ENCODE peak calls at places on chromosomes 5 and 9, in four cellular contexts. Q is effector memory CD4-positive, alpha-beta T cell; L is SJCRH30; C is stomach. B is an unnamed sample.

GRCh38 chr9:9091387-9091786 is 1291.8 kb upstream of the DMAC1 start:
- DNase-seq in Q (no peak), L (peak; percentile 18), C (no peak), B (no peak)

GRCh38 chr5:14221768-14222167 is 78.6 kb downstream of the TRIO start:
- DNase-seq in Q (no peak), L (no peak), C (no peak), B (no peak)

GRCh38 chr5:131081371-131081770 is 83.7 kb downstream of the HINT1 start:
- DNase-seq in Q (no peak), L (no peak), C (no peak), B (no peak)

GRCh38 chr9:136762915-136763648 is 1.2 kb downstream of the LCN15 start:
- DNase-seq in Q (peak; percentile 33), L (peak; percentile 63), C (peak; percentile 56), B (peak; percentile 93)

GRCh38 chr5:150107909-150108447 is 21.6 kb upstream of the CSF1R start:
- DNase-seq in Q (no peak), L (no peak), C (peak; percentile 17), B (no peak)

GRCh38 chr9:129868571-129869486 is 33.6 kb downstream of the USP20 start:
- DNase-seq in Q (peak; percentile 92), L (no peak), C (peak; percentile 51), B (no peak)

GRCh38 chr5:80193421-80193820 is 62.4 kb downstream of the SERINC5 start:
- DNase-seq in Q (no peak), L (no peak), C (no peak), B (no peak)

GRCh38 chr9:75953218-75953617 is 62.7 kb downstream of the PCSK5 start:
- DNase-seq in Q (no peak), L (no peak), C (no peak), B (no peak)

GRCh38 chr9:22457448-22457847 is 10.8 kb downstream of the DMRTA1 start:
- DNase-seq in Q (no peak), L (no peak), C (no peak), B (no peak)

GRCh38 chr5:80960531-80961375 is 590 bp downstream of the RASGRF2 start:
- DNase-seq in Q (peak; percentile 33), L (peak; percentile 51), C (no peak), B (peak; percentile 19)

GRCh38 chr5:81172710-81173109 is 60.4 kb upstream of the CKMT2 start:
- DNase-seq in Q (no peak), L (no peak), C (no peak), B (no peak)

GRCh38 chr9:78187763-78188495 is 47.9 kb upstream of the CEP78 start:
- DNase-seq in Q (no peak), L (no peak), C (no peak), B (no peak)

GRCh38 chr9:96136992-96137665 is 164.8 kb downstream of the HSD17B3 start:
- DNase-seq in Q (no peak), L (peak; percentile 55), C (peak; percentile 79), B (no peak)

GRCh38 chr5:76014005-76014404 is 69.2 kb upstream of the SV2C start:
- DNase-seq in Q (no peak), L (no peak), C (no peak), B (no peak)

GRCh38 chr9:125437771-125438221 is 176.2 kb downstream of the GAPVD1 start:
- DNase-seq in Q (no peak), L (no peak), C (peak; percentile 16), B (no peak)

DNA sequence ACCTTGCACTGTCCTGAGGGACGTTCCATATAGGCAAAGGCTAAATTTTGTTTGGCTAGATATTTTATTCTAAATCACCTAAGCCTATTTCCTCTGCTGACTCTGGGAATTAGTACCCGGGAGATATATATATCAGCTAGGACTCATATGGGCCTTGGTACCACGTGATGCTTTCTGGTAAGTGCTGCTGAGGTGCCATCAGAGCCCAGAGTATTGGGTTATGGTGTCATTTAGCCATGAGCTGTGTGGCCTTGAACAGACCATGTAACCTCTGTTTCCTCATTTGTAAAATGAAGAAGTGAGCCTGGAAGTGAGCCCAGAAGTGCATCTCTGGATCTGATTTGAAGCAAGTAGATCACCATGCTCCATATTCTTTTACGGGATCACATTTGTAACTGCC is 126.1 kb downstream of the GPBP1 start:
- DNase-seq in Q (no peak), L (no peak), C (no peak), B (no peak)
- H3K4me1 ChIP-seq in Q (peaks cover 6% of the 10 kb centered on the region), L (peaks cover 9% of the 10 kb centered on the region), C (peaks cover 13% of the 10 kb centered on the region), B (peaks cover 3% of the 10 kb centered on the region)

DNA sequence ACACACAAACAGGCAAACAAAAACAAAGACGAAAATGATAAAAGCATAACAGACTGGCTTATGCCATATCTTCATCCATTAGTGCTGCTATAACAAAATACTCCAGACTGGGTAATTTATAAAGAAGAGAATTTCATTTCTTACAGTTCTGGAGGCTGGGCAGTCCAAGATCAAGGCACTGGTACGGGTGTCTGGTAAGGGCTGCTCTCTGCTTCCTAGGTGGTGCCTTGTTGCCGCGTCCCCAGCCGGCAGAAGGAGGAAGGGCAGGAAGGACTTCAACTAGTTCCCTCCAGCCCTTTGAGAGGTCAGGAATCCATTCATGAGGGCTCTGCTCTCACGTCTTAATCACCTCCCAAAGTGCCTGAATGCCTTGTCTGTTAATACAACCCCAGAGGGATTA is 122.6 kb downstream of the BOD1 start:
- DNase-seq in Q (no peak), L (no peak), C (no peak), B (no peak)
- H3K36me3 ChIP-seq in Q (no peaks in the 10 kb centered on the region), L (no peaks in the 10 kb centered on the region), C (no peaks in the 10 kb centered on the region), B (no peaks in the 10 kb centered on the region)

GRCh38 chr9:132824151-132824550 is 53.9 kb downstream of the AK8 start:
- DNase-seq in Q (no peak), L (no peak), C (no peak), B (no peak)
- H3K27me3 ChIP-seq in Q (peaks cover 7% of the 10 kb centered on the region), L (peaks cover 42% of the 10 kb centered on the region), C (no peaks in the 10 kb centered on the region), B (no peaks in the 10 kb centered on the region)

GRCh38 chr5:35672995-35673394 is 55.3 kb downstream of the SPEF2 start:
- DNase-seq in Q (peak; percentile 3), L (no peak), C (no peak), B (no peak)

GRCh38 chr5:35674049-35674448 is 56.4 kb downstream of the SPEF2 start:
- DNase-seq in Q (no peak), L (no peak), C (no peak), B (no peak)

GRCh38 chr5:35677878-35678277 is 60.2 kb downstream of the SPEF2 start:
- DNase-seq in Q (no peak), L (no peak), C (no peak), B (no peak)

GRCh38 chr5:35671516-35671915 is 53.9 kb downstream of the SPEF2 start:
- DNase-seq in Q (no peak), L (no peak), C (no peak), B (no peak)

GRCh38 chr5:35675392-35675791 is 57.7 kb downstream of the SPEF2 start:
- DNase-seq in Q (no peak), L (no peak), C (no peak), B (no peak)
- H3K4me1 ChIP-seq in Q (peaks cover 17% of the 10 kb centered on the region), L (no peaks in the 10 kb centered on the region), C (no peaks in the 10 kb centered on the region), B (no peaks in the 10 kb centered on the region)

GRCh38 chr5:113572716-113573115 is 59.2 kb downstream of the YTHDC2 start:
- DNase-seq in Q (no peak), L (no peak), C (no peak), B (no peak)
- H3K36me3 ChIP-seq in Q (peaks cover 13% of the 10 kb centered on the region), L (peaks cover 49% of the 10 kb centered on the region), C (peaks cover 77% of the 10 kb centered on the region), B (peaks cover 36% of the 10 kb centered on the region)

GRCh38 chr5:174612686-174613085 is 111.7 kb upstream of the MSX2 start:
- DNase-seq in Q (no peak), L (no peak), C (no peak), B (no peak)
- H3K27me3 ChIP-seq in Q (no peaks in the 10 kb centered on the region), L (no peaks in the 10 kb centered on the region), C (no peaks in the 10 kb centered on the region), B (no peaks in the 10 kb centered on the region)

GRCh38 chr9:86713456-86713855 is 233.8 kb downstream of the GAS1 start:
- DNase-seq in Q (no peak), L (no peak), C (no peak), B (no peak)
- H3K4me1 ChIP-seq in Q (no peaks in the 10 kb centered on the region), L (peaks cover 11% of the 10 kb centered on the region), C (no peaks in the 10 kb centered on the region), B (no peaks in the 10 kb centered on the region)

DNA sequence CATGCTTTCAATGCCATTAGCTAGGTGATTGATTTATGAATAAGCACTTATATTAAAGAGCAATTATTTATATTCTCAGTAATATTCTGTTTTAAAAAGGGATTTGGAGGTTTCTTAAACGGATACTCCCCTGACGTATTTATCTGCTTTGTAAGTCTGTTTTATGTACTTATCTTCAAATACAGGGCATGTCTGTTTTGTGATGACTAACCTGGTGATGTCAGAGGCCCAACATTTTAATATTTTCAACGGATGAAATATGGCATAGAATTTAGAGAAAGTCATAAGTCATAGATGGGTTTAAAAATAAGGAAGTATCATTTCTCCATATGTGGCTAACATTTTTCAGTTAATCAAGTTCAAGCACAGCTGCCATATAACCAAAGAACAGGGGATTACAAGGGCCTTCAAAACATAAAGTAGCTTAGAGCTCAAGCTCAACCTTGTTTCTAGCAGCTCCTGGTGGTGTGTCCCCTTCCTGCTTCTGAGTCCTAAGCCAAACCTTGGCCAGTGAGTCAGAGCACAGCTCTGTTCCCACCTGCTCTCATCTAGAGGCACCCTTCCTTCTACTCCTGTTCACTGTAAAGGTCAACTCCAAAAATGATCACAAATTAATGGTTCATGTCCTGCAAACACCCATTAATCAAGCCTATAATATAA is 131.4 kb downstream of the OXCT1 start:
- DNase-seq in Q (no peak), L (no peak), C (no peak), B (no peak)
- H3K36me3 ChIP-seq in Q (peaks cover 25% of the 10 kb centered on the region), L (peaks cover 31% of the 10 kb centered on the region), C (peaks cover 60% of the 10 kb centered on the region), B (peaks cover 5% of the 10 kb centered on the region)

GRCh38 chr5:1122511-1123284 is 10.8 kb upstream of the SLC12A7 start:
- DNase-seq in Q (no peak), L (no peak), C (peak; percentile 87), B (no peak)
- H3K27me3 ChIP-seq in Q (no peaks in the 10 kb centered on the region), L (no peaks in the 10 kb centered on the region), C (no peaks in the 10 kb centered on the region), B (no peaks in the 10 kb centered on the region)

GRCh38 chr9:37944671-37945481 is 40.9 kb upstream of the SLC25A51 start:
- DNase-seq in Q (no peak), L (no peak), C (no peak), B (no peak)

GRCh38 chr9:37947431-37947830 is 43.5 kb upstream of the SLC25A51 start:
- DNase-seq in Q (no peak), L (no peak), C (no peak), B (no peak)

GRCh38 chr9:37944266-37944650 is 40.3 kb upstream of the SLC25A51 start:
- DNase-seq in Q (no peak), L (peak; percentile 48), C (no peak), B (no peak)

GRCh38 chr9:37946971-37947370 is 43.0 kb upstream of the SLC25A51 start:
- DNase-seq in Q (no peak), L (no peak), C (no peak), B (no peak)

GRCh38 chr9:37946041-37946440 is 42.1 kb upstream of the SLC25A51 start:
- DNase-seq in Q (no peak), L (no peak), C (no peak), B (no peak)
- H3K4me1 ChIP-seq in Q (no peaks in the 10 kb centered on the region), L (peaks cover 27% of the 10 kb centered on the region), C (peaks cover 50% of the 10 kb centered on the region), B (peaks cover 11% of the 10 kb centered on the region)

B was measured in BE2C.